ENCODE peak calls at places on chromosomes 13 and 19, in seven cellular contexts. H is ovary, R is transverse colon, M is stomach, D is A549, G is tibial nerve, L is GM12878. A is an unnamed sample.
A peak's percentile ranks its signal among the peaks of the same experiment; 100 is the strongest.

GRCh38 chr19:34794289-34794960 is 21.4 kb upstream of the ZNF599 start:
- DNase-seq in H (no peak), R (no peak), M (no peak), D (no peak), G (no peak), L (no peak), A (peak; percentile 50)

GRCh38 chr19:3852614-3853254 is 16.1 kb downstream of the ZFR2 start:
- DNase-seq in H (no peak), R (peak; percentile 54), M (peak; percentile 28), D (peak; percentile 46), G (no peak), L (no peak), A (no peak)

GRCh38 chr19:21604351-21604926 is 99.0 kb downstream of the ZNF429 start:
- DNase-seq in H (no peak), R (no peak), M (no peak), D (no peak), G (no peak), L (no peak), A (no peak)

GRCh38 chr13:32136061-32136460 is 104.5 kb downstream of the FRY start:
- DNase-seq in H (no peak), R (no peak), M (no peak), D (no peak), G (no peak), L (no peak), A (no peak)

GRCh38 chr19:10149427-10149826 is 29.7 kb upstream of the EIF3G start:
- DNase-seq in H (no peak), R (no peak), M (no peak), D (no peak), G (no peak), L (no peak), A (no peak)

GRCh38 chr13:28754698-28755545 is 36.2 kb upstream of the SLC46A3 start:
- DNase-seq in H (no peak), R (no peak), M (no peak), D (peak; percentile 40), G (no peak), L (no peak), A (peak; percentile 55)

GRCh38 chr13:82772802-82773201 is 1109.5 kb downstream of the SLITRK1 start:
- DNase-seq in H (no peak), R (no peak), M (no peak), D (no peak), G (no peak), L (no peak), A (no peak)

GRCh38 chr19:19626516-19627441 is 1.2 kb downstream of the LPAR2 start:
- DNase-seq in H (no peak), R (no peak), M (peak; percentile 38), D (no peak), G (no peak), L (no peak), A (no peak)

GRCh38 chr19:31372245-31372781 is 23.1 kb upstream of the TSHZ3 start:
- DNase-seq in H (no peak), R (no peak), M (no peak), D (no peak), G (no peak), L (no peak), A (no peak)

GRCh38 chr13:98285317-98285716 is 108.2 kb upstream of the RNF113B start:
- DNase-seq in H (no peak), R (no peak), M (no peak), D (no peak), G (no peak), L (no peak), A (no peak)

GRCh38 chr19:18470153-18470552 is 32.2 kb upstream of the ISYNA1 start:
- DNase-seq in H (no peak), R (no peak), M (no peak), D (peak; percentile 37), G (no peak), L (no peak), A (no peak)

GRCh38 chr13:71169125-71169524 is 697.9 kb downstream of the DACH1 start:
- DNase-seq in H (no peak), R (no peak), M (no peak), D (no peak), G (no peak), L (no peak), A (no peak)

GRCh38 chr19:50371914-50372475 is 4.3 kb upstream of the NR1H2 start:
- DNase-seq in H (no peak), R (no peak), M (no peak), D (no peak), G (no peak), L (no peak), A (no peak)

GRCh38 chr13:97018029-97018819 is 23.9 kb upstream of the OXGR1 start:
- DNase-seq in H (peak; percentile 26), R (peak; percentile 14), M (no peak), D (peak; percentile 46), G (no peak), L (no peak), A (no peak)

GRCh38 chr19:34350161-34350561 is 14.8 kb upstream of the GPI start:
- DNase-seq in H (no peak), R (no peak), M (no peak), D (no peak), G (no peak), L (no peak), A (no peak)

GRCh38 chr13:45626731-45627374 is 11.3 kb upstream of the ERICH6B start:
- DNase-seq in H (no peak), R (no peak), M (no peak), D (no peak), G (no peak), L (no peak), A (peak; percentile 14)

GRCh38 chr13:38607136-38607535 is 79.7 kb upstream of the FREM2 start:
- DNase-seq in H (no peak), R (no peak), M (no peak), D (no peak), G (no peak), L (no peak), A (no peak)

GRCh38 chr19:54252845-54253244 is 4.2 kb downstream of the LILRB5 start:
- DNase-seq in H (no peak), R (no peak), M (no peak), D (no peak), G (no peak), L (no peak), A (no peak)

GRCh38 chr19:38047641-38048040 is 140.6 kb downstream of the SIPA1L3 start:
- DNase-seq in H (no peak), R (no peak), M (no peak), D (no peak), G (no peak), L (no peak), A (no peak)

GRCh38 chr13:56317839-56318238 is 822.9 kb upstream of the PRR20A start:
- DNase-seq in H (no peak), R (no peak), M (no peak), D (no peak), G (no peak), L (no peak), A (no peak)

GRCh38 chr13:99314640-99315176 is 7.5 kb upstream of the GPR183 start:
- DNase-seq in H (no peak), R (no peak), M (no peak), D (no peak), G (no peak), L (no peak), A (no peak)

GRCh38 chr13:83794627-83795026 is 87.6 kb downstream of the SLITRK1 start:
- DNase-seq in H (no peak), R (no peak), M (no peak), D (no peak), G (no peak), L (no peak), A (no peak)
- TF ChIP-seq EP300 in H (no peak), R (no peak), M (no peak), D (no peak), G (no peak), L (no peak), A (no peak)

DNA sequence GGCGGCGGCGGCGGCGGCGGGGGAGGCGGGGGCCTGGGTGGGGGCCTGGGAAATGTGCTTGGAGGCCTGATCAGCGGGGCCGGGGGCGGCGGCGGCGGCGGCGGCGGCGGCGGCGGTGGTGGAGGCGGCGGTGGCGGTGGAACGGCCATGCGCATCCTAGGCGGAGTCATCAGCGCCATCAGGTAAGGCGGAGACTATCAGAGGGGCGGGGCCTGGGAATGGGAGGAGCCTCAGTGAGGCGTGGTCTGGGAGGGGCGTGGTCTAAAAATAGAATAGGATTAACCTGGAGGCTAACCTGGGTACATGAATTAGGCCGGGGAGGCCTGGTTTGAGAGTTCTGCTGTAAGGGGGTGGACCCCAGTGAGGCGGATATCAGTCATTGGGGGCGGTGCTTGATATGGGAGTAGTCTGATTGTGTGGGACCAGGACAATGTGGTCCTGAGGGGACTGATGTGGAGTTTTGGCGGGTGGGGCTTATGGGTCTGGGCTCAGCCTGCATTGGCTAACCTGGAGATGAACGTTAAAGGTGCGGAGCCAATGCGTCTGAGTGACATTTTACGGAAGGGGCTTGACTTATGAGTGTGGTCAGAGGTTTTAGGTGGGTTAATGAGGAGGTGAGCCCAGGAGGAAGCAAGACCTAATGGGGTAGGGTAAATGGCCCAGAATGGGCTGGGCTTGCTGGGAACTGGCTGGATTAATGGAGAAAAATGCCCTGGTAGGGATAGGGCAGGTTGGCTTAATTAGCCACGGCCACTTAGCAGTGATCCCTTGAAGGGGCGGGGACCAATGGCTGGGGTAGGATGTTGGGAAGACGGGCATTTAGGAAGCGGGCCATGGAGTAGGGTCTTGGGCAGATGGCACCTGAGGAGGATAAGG is 1.4 kb downstream of the CAPNS1 start:
- DNase-seq in H (peak; percentile 92), R (peak; percentile 93), M (peak; percentile 91), D (peak; percentile 96), G (peak; percentile 73), L (peak; percentile 53), A (peak; percentile 96)
- TF ChIP-seq POLR2A in H (peak; percentile 59), R (peak; percentile 44), M (no peak), D (peak; percentile 58), G (peak; percentile 63), L (peak; percentile 74), A (no peak)

DNA sequence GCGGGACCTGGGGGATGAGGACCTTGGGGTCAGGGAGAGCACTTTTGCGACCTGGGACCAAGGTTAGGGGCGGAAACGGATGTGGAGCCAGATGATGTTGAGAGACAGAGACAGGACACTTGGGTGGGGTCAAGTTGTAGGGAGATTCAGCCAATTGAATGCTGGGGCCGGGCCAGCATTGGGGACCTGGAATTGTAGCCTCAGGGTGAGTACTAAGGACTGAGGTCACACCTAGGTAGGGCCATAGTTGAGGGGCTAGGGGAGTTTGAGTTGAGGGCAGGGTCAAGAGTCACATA is 1.2 kb downstream of the ALKBH7 start:
- DNase-seq in H (no peak), R (no peak), M (no peak), D (no peak), G (no peak), L (no peak), A (peak; percentile 92)
- H3K27ac ChIP-seq in H (peak overlapping the region; percentile 97), R (peak overlapping the region; percentile 100), M (peak overlapping the region; percentile 99), D (peak overlapping the region; percentile 73), G (peak overlapping the region; percentile 99), L (peak overlapping the region; percentile 9), A (peak overlapping the region; percentile 100)

GRCh38 chr19:41860419-41861097 is 503 bp downstream of the RPS19 start:
- DNase-seq in H (no peak), R (no peak), M (no peak), D (no peak), G (no peak), L (no peak), A (no peak)

GRCh38 chr19:41861846-41862245 is 1.8 kb downstream of the RPS19 start:
- DNase-seq in H (no peak), R (no peak), M (no peak), D (no peak), G (no peak), L (no peak), A (no peak)

GRCh38 chr19:41859213-41859617 is 840 bp upstream of the RPS19 start:
- DNase-seq in H (no peak), R (no peak), M (no peak), D (no peak), G (no peak), L (no peak), A (no peak)

GRCh38 chr19:41861098-41861768 is 1.2 kb downstream of the RPS19 start:
- DNase-seq in H (no peak), R (no peak), M (no peak), D (no peak), G (no peak), L (no peak), A (no peak)

GRCh38 chr19:41859618-41860418 is at the start of gene RPS19:
- DNase-seq in H (peak; percentile 99), R (peak; percentile 99), M (peak; percentile 99), D (peak; percentile 100), G (peak; percentile 98), L (peak; percentile 97), A (peak; percentile 99)
- TF ChIP-seq EP300 in H (peak; percentile 51), R (no peak), M (peak; percentile 48), D (peak; percentile 13), G (peak; percentile 89), L (no peak), A (no peak)